ENCODE peak calls at places on chromosomes 12 and 14, in nine cellular contexts. Z is lower leg skin, S is fibroblast of lung, H is BJ, M is astrocyte of the cerebellum, X is GM12865, W is MM.1S, E is IMR-90, U is psoas muscle. V is an unnamed sample.
A peak's percentile ranks its signal among the peaks of the same experiment; 100 is the strongest.

GRCh38 chr12:70643927-70644326 is 6.7 kb upstream of the PTPRB start:
- DNase-seq in Z (no peak), S (no peak), H (no peak), M (no peak), X (no peak), W (peak; percentile 16), E (no peak), U (no peak), V (no peak)

GRCh38 chr12:31518680-31519227 is 72.2 kb downstream of the DENND5B start:
- DNase-seq in Z (no peak), S (peak; percentile 100), H (peak; percentile 99), M (peak; percentile 100), X (no peak), W (no peak), E (peak; percentile 100), U (no peak), V (peak; percentile 99)

GRCh38 chr12:11656550-11656949 is 7.1 kb downstream of the ETV6 start:
- DNase-seq in Z (no peak), S (peak; percentile 18), H (no peak), M (no peak), X (no peak), W (no peak), E (no peak), U (no peak), V (no peak)

GRCh38 chr12:50129297-50129696 is 17.3 kb downstream of the COX14 start:
- DNase-seq in Z (no peak), S (no peak), H (no peak), M (no peak), X (no peak), W (no peak), E (no peak), U (no peak), V (no peak)

GRCh38 chr14:98512501-98513251 is 759.3 kb downstream of the BCL11B start:
- DNase-seq in Z (no peak), S (no peak), H (no peak), M (no peak), X (peak; percentile 18), W (peak; percentile 12), E (no peak), U (no peak), V (no peak)

GRCh38 chr12:128387811-128388422 is 120.9 kb downstream of the TMEM132C start:
- DNase-seq in Z (no peak), S (no peak), H (no peak), M (no peak), X (peak; percentile 57), W (no peak), E (no peak), U (peak; percentile 29), V (no peak)

GRCh38 chr14:60254176-60254575 is 5.2 kb downstream of the PPM1A start:
- DNase-seq in Z (no peak), S (no peak), H (no peak), M (no peak), X (no peak), W (no peak), E (no peak), U (no peak), V (no peak)

GRCh38 chr12:131770120-131770519 is 58.1 kb upstream of the MMP17 start:
- DNase-seq in Z (no peak), S (no peak), H (no peak), M (no peak), X (no peak), W (no peak), E (no peak), U (no peak), V (no peak)

GRCh38 chr14:103014466-103015319 is 42.7 kb downstream of the CDC42BPB start:
- DNase-seq in Z (no peak), S (peak; percentile 81), H (no peak), M (peak; percentile 36), X (peak; percentile 19), W (no peak), E (peak; percentile 33), U (no peak), V (peak; percentile 54)

GRCh38 chr12:22307811-22308210 is 26.7 kb downstream of the ST8SIA1 start:
- DNase-seq in Z (no peak), S (no peak), H (no peak), M (no peak), X (no peak), W (no peak), E (no peak), U (no peak), V (no peak)

GRCh38 chr14:21302013-21302857 is 22.4 kb downstream of the RPGRIP1 start:
- DNase-seq in Z (no peak), S (no peak), H (no peak), M (no peak), X (peak; percentile 30), W (peak; percentile 11), E (no peak), U (no peak), V (no peak)

GRCh38 chr12:58504539-58504938 is 415.8 kb downstream of the LRIG3 start:
- DNase-seq in Z (no peak), S (peak; percentile 63), H (no peak), M (no peak), X (no peak), W (no peak), E (peak; percentile 66), U (no peak), V (peak; percentile 87)

GRCh38 chr12:70842136-70842535 is 78.4 kb downstream of the PTPRR start:
- DNase-seq in Z (no peak), S (no peak), H (no peak), M (no peak), X (no peak), W (no peak), E (no peak), U (no peak), V (peak; percentile 75)

GRCh38 chr12:68159681-68160304 is at the start of gene IFNG:
- DNase-seq in Z (no peak), S (no peak), H (no peak), M (no peak), X (peak; percentile 55), W (peak; percentile 31), E (no peak), U (no peak), V (no peak)

GRCh38 chr12:68166317-68166830 is 6.8 kb upstream of the IFNG start:
- DNase-seq in Z (no peak), S (no peak), H (no peak), M (no peak), X (no peak), W (no peak), E (no peak), U (no peak), V (no peak)

GRCh38 chr12:68162374-68162773 is 2.8 kb upstream of the IFNG start:
- DNase-seq in Z (no peak), S (peak; percentile 6), H (no peak), M (no peak), X (no peak), W (no peak), E (no peak), U (no peak), V (no peak)

GRCh38 chr12:68158427-68158826 is 1.1 kb downstream of the IFNG start:
- DNase-seq in Z (no peak), S (no peak), H (no peak), M (no peak), X (peak; percentile 38), W (peak; percentile 30), E (no peak), U (no peak), V (peak; percentile 13)

DNA sequence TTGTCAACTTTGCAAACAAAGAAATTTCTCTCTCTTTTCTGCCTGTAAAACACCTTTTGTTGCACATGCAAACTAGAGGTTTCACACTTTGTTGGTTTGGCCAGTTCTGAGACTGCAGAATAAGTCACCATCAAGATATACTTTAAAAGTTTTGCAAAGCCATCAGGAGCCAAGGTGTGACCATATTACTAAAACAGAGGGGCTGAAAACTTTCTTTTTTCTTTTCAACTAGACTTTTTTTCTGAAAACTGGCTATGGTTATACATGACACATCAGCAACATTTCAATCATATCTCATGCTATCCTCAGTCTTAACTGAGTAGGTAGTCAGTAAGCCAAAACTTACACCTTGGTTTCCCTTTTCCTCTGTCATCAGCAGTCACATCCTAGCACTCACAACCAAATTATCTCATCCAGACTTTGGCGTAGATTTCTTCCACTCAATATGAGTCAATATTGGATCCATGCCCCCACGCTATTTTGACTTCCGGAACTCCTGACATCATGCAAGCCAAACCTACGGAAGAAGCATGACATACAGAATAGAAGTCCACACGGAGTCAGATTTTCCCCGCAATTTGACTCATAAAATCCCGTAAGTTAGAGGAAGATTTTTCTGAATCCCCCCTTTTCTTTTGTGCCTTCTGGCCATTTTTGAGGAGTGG is 4.1 kb upstream of the IFNG start:
- DNase-seq in Z (no peak), S (no peak), H (no peak), M (no peak), X (peak; percentile 61), W (no peak), E (no peak), U (no peak), V (no peak)
- H3K4me3 ChIP-seq in Z (no peak overlapping the region), S (no peak overlapping the region), H (no peak overlapping the region), M (no peak overlapping the region), X (no peak overlapping the region), W (no peak overlapping the region), E (no peak overlapping the region), U (no peak overlapping the region), V (no peak overlapping the region)

GRCh38 chr12:119156401-119156800 is 22.3 kb upstream of the HSPB8 start:
- DNase-seq in Z (no peak), S (no peak), H (no peak), M (no peak), X (no peak), W (no peak), E (no peak), U (no peak), V (no peak)
- TF ChIP-seq CTCF in Z (no peak), S (no peak), H (no peak), M (no peak), X (no peak), W (no peak), E (no peak), U (peak; percentile 32), V (no peak)

DNA sequence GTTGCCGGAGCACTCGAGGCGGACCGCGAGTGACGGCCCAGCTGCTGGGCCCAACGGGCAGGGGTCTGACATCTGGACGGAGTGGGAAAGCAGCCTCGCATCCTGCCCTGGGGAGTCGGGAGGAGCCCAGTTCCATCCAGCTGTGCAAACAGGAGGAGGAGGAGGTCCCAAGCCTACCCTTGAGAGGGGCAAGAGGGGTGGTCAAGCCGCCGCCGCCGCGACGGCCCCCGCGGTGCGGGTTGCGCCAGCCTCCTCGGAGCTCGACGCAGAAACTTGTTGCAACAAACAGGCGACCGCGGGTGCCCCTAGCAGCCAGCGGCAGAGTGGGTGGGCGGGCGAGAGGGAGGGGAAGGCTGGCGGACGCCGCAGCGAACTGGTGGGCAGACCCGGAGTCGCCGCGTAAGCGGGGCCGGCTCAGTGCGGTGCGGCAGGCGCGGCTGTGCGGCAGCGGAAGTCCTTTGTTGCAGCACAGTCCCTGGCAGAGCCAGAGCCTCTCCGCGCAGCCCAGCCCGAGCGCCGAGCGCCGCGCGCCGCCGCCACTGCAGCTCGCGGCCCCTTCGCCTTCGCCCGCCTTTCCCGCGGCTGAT is at the start of gene ZBTB1:
- DNase-seq in Z (peak; percentile 73), S (peak; percentile 91), H (peak; percentile 54), M (peak; percentile 40), X (peak; percentile 93), W (peak; percentile 62), E (peak; percentile 86), U (peak; percentile 90), V (peak; percentile 90)
- H3K4me3 ChIP-seq in Z (peak within 1 kb of the TSS; percentile 97), S (peak within 1 kb of the TSS; percentile 73), H (peak within 1 kb of the TSS; percentile 83), M (peak within 1 kb of the TSS; percentile 52), X (peak within 1 kb of the TSS; percentile 81), W (peak within 1 kb of the TSS; percentile 78), E (peak within 1 kb of the TSS; percentile 87), U (peak within 1 kb of the TSS; percentile 93), V (peak within 1 kb of the TSS; percentile 91)

DNA sequence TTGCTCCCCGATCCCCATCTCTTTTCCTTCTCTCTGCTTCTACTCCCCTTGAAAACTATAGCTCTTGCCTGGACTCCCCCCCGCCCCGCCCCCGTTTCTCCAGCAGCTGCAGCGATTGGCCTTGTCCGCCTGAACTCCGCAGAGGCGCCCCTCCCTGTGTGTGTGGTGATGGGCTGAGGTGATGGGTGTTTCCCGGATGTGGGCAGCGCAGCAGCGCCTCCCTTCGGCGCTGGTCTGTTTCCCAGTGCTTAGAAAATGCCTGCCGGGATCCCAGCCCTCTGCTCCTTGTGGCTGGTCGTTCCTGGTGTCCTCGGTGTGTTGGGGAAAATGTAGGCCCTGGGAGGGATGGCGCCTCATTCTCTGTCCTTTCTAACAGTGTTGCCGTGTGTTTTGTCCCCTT is 43.3 kb downstream of the GALNT8 start:
- DNase-seq in Z (no peak), S (no peak), H (no peak), M (no peak), X (no peak), W (no peak), E (peak; percentile 2), U (peak; percentile 32), V (no peak)
- TF ChIP-seq CTCF in Z (no peak), S (peak; percentile 17), H (peak; percentile 5), M (no peak), X (no peak), W (no peak), E (peak; percentile 12), U (no peak), V (no peak)

V was measured in foreskin fibroblast.